ENCODE peak calls at places on chromosomes 1 and 21, in six cellular contexts. M is fibroblast of pulmonary artery; F is NCI-H774; I is stimulated activated CD8-positive, alpha-beta memory T cell treated with anti-CD3 and anti-CD28 coated beads, Interleukin-12 subunit alpha, Interleukin-12 subunit beta, amount 100 ng/mL, for 4 hours; S is skeletal muscle cell; R is fibroblast of mammary gland. B is an unnamed sample.

GRCh38 chr1:220330265-220330664 is 58.0 kb upstream of the RAB3GAP2 start:
- DNase-seq in I (no peak), M (peak), F (no peak), S (no peak), R (no peak), B (no peak)

GRCh38 chr1:206753141-206753540 is 17.4 kb upstream of the IL19 start:
- DNase-seq in M (no peak), R (peak), I (no peak), S (no peak), F (no peak), B (no peak)

GRCh38 chr1:28512058-28512611 is 6.3 kb downstream of the RCC1 start:
- DNase-seq in S (no peak), M (no peak), R (peak), F (no peak), I (no peak), B (no peak)

GRCh38 chr1:205255941-205256780 is 28.4 kb downstream of the TMCC2 start:
- DNase-seq in F (peak), R (peak), I (peak), S (no peak), M (peak), B (peak)

GRCh38 chr1:12056331-12056841 is 6.7 kb upstream of the TNFRSF8 start:
- DNase-seq in S (no peak), M (no peak), R (no peak), I (no peak), F (no peak), B (no peak)

GRCh38 chr1:157146244-157146643 is 8.0 kb upstream of the ETV3 start:
- DNase-seq in M (no peak), S (no peak), R (no peak), I (no peak), F (no peak), B (no peak)

GRCh38 chr1:2611621-2612437 is 21.0 kb downstream of the MMEL1 start:
- DNase-seq in R (no peak), M (no peak), I (no peak), F (no peak), S (no peak), B (peak)

GRCh38 chr1:34982820-34983376 is 2.2 kb downstream of the TMEM35B start:
- DNase-seq in M (peak), S (no peak), I (no peak), R (no peak), F (no peak), B (no peak)

GRCh38 chr1:205191127-205191577 is 20.4 kb downstream of the DSTYK start:
- DNase-seq in F (no peak), S (no peak), I (no peak), M (peak), R (no peak), B (no peak)

GRCh38 chr1:36446261-36446660 is 4.0 kb downstream of the OSCP1 start:
- DNase-seq in M (no peak), F (no peak), R (no peak), S (no peak), I (no peak), B (no peak)

GRCh38 chr21:34933609-34934345 is 115.3 kb downstream of the RUNX1 start:
- DNase-seq in I (no peak), M (no peak), S (no peak), R (no peak), F (no peak), B (no peak)

GRCh38 chr1:18939398-18940302 is 16.8 kb downstream of the IFFO2 start:
- DNase-seq in F (no peak), S (no peak), R (peak), I (no peak), M (peak), B (no peak)

GRCh38 chr1:68016364-68016763 is 34.1 kb downstream of the DIRAS3 start:
- DNase-seq in I (no peak), S (no peak), R (peak), M (peak), F (no peak), B (no peak)

GRCh38 chr1:28104866-28105467 is 16.6 kb upstream of the EYA3 start:
- DNase-seq in F (peak), R (peak), S (no peak), M (peak), I (no peak), B (no peak)

GRCh38 chr21:35359076-35359475 is 310.0 kb upstream of the RUNX1 start:
- DNase-seq in I (no peak), R (no peak), F (no peak), S (no peak), M (no peak), B (no peak)

GRCh38 chr1:38587734-38588133 is 271.8 kb downstream of the RRAGC start:
- DNase-seq in R (no peak), I (no peak), M (no peak), S (no peak), F (no peak), B (no peak)

GRCh38 chr1:54976747-54977146 is 3.7 kb upstream of the TMEM61 start:
- DNase-seq in S (no peak), M (no peak), I (no peak), R (no peak), F (peak), B (no peak)

GRCh38 chr1:10760566-10761502 is 35.6 kb downstream of the CASZ1 start:
- DNase-seq in R (no peak), S (no peak), F (no peak), M (no peak), I (no peak), B (no peak)

GRCh38 chr1:231192620-231193163 is 30.8 kb downstream of the TRIM67 start:
- DNase-seq in I (no peak), F (no peak), S (no peak), M (peak), R (peak), B (no peak)

GRCh38 chr1:207890136-207890738 is 20.7 kb downstream of the CD34 start:
- DNase-seq in M (peak), F (no peak), I (no peak), S (peak), R (peak), B (no peak)

GRCh38 chr1:159853417-159853816 is 9.0 kb downstream of the VSIG8 start:
- DNase-seq in I (no peak), R (no peak), S (no peak), F (no peak), M (no peak), B (no peak)

GRCh38 chr1:47834326-47834725 is 162.9 kb downstream of the TRABD2B start:
- DNase-seq in S (no peak), I (no peak), F (no peak), R (no peak), M (no peak), B (no peak)

GRCh38 chr1:241157435-241157834 is 199.6 kb downstream of the RGS7 start:
- DNase-seq in I (no peak), F (no peak), M (no peak), R (no peak), S (no peak), B (no peak)

GRCh38 chr1:53160924-53161378 is 18.5 kb upstream of the SLC1A7 start:
- DNase-seq in M (no peak), F (no peak), I (no peak), S (no peak), R (no peak), B (no peak)

GRCh38 chr1:115630342-115630741 is 11.4 kb upstream of the VANGL1 start:
- DNase-seq in I (no peak), M (no peak), S (no peak), F (no peak), R (no peak), B (no peak)

GRCh38 chr1:62131093-62131725 is 63.4 kb upstream of the L1TD1 start:
- DNase-seq in I (no peak), R (peak), F (peak), M (peak), S (peak), B (no peak)

GRCh38 chr1:30471307-30471706 is 252.1 kb downstream of the MATN1 start:
- DNase-seq in I (no peak), M (no peak), R (no peak), F (no peak), S (no peak), B (no peak)

GRCh38 chr1:236545621-236546169 is 21.9 kb downstream of the LGALS8 start:
- DNase-seq in S (no peak), F (no peak), M (no peak), R (no peak), I (no peak), B (no peak)

GRCh38 chr1:226678701-226679100 is 60.4 kb downstream of the ITPKB start:
- DNase-seq in S (no peak), R (no peak), F (no peak), I (no peak), M (no peak), B (no peak)

GRCh38 chr21:43818685-43819084 is 29.3 kb downstream of the RRP1 start:
- DNase-seq in S (no peak), I (no peak), F (no peak), M (no peak), R (no peak), B (no peak)

GRCh38 chr1:69649383-69649782 is 81.7 kb downstream of the LRRC7 start:
- DNase-seq in M (no peak), I (no peak), R (no peak), S (no peak), F (no peak), B (no peak)

GRCh38 chr1:165384016-165384415 is 27.5 kb upstream of the LMX1A start:
- DNase-seq in R (no peak), S (no peak), F (no peak), I (no peak), M (no peak), B (no peak)

GRCh38 chr1:54273837-54274192 is 73.8 kb downstream of the MRPL37 start:
- DNase-seq in M (no peak), I (no peak), S (no peak), R (peak), F (no peak), B (no peak)

GRCh38 chr1:32466761-32467160 is 1.9 kb downstream of the ZBTB8B start:
- DNase-seq in F (no peak), M (no peak), S (no peak), R (no peak), I (no peak), B (no peak)

B was measured in activated B cell treated with CpG ODN at 0.5 μM for 24 hours.